ENCODE peak calls at places on chromosomes 12 and 14, in eight cellular contexts. S, N, O, I, B, U, M and C are unnamed samples.

GRCh38 chr12:104707179-104707578 is 250.4 kb downstream of the CHST11 start:
- DNase-seq in I (no peak), B (no peak), U (no peak), O (peak), M (peak), S (no peak), N (no peak), C (no peak)

GRCh38 chr14:21476526-21476924 is 234 bp downstream of the RAB2B start:
- DNase-seq in I (no peak), N (no peak), M (peak), S (peak), U (peak), B (peak), O (no peak), C (peak)

GRCh38 chr12:26471560-26471959 is 276.2 kb downstream of the SSPN start:
- DNase-seq in S (no peak), U (no peak), O (peak), N (no peak), B (peak), I (no peak), M (peak), C (no peak)

GRCh38 chr12:34396861-34397590 is 374.7 kb downstream of the ALG10 start:
- DNase-seq in U (peak), M (no peak), B (no peak), I (no peak), S (peak), N (peak), O (no peak), C (no peak)

GRCh38 chr12:123444396-123445026 is 8.0 kb upstream of the RILPL2 start:
- DNase-seq in B (no peak), U (no peak), M (peak), N (no peak), O (peak), I (no peak), S (no peak), C (no peak)

GRCh38 chr12:54983536-54984102 is 943 bp downstream of the TESPA1 start:
- DNase-seq in N (no peak), B (no peak), I (no peak), O (no peak), S (no peak), M (no peak), U (no peak), C (no peak)

GRCh38 chr12:63921157-63921556 is 76.7 kb downstream of the SRGAP1 start:
- DNase-seq in S (no peak), M (no peak), U (no peak), O (no peak), I (no peak), N (no peak), B (peak), C (no peak)

GRCh38 chr12:53659011-53659551 is 16.8 kb downstream of the ATP5MC2 start:
- DNase-seq in I (no peak), B (peak), S (no peak), O (peak), M (peak), U (peak), N (peak), C (peak)

GRCh38 chr12:101941306-101942000 is 64.1 kb downstream of the DRAM1 start:
- DNase-seq in I (no peak), U (no peak), B (no peak), S (no peak), N (no peak), M (no peak), O (no peak), C (no peak)

GRCh38 chr12:123487428-123487827 is 29.5 kb downstream of the SNRNP35 start:
- DNase-seq in M (no peak), O (no peak), S (peak), B (no peak), I (no peak), N (no peak), U (no peak), C (no peak)

GRCh38 chr12:727321-727720 is 25.1 kb upstream of the WNK1 start:
- DNase-seq in N (no peak), S (no peak), B (no peak), M (peak), I (no peak), U (no peak), O (peak), C (no peak)

GRCh38 chr14:58752280-58752679 is 114.5 kb downstream of the DACT1 start:
- DNase-seq in O (no peak), I (no peak), S (no peak), B (no peak), U (no peak), M (no peak), N (no peak), C (no peak)

GRCh38 chr14:58752782-58753181 is 115.0 kb downstream of the DACT1 start:
- DNase-seq in N (peak), U (peak), B (no peak), M (no peak), S (peak), O (no peak), I (no peak), C (peak)

GRCh38 chr14:58749066-58749669 is 111.4 kb downstream of the DACT1 start:
- DNase-seq in N (no peak), O (peak), M (peak), B (peak), U (no peak), S (no peak), I (peak), C (no peak)

GRCh38 chr14:58750321-58751269 is 112.8 kb downstream of the DACT1 start:
- DNase-seq in M (no peak), S (no peak), I (no peak), O (no peak), B (peak), N (no peak), U (no peak), C (no peak)

GRCh38 chr14:58751788-58752187 is 114.0 kb downstream of the DACT1 start:
- DNase-seq in O (no peak), M (no peak), B (no peak), U (no peak), S (no peak), N (no peak), I (no peak), C (no peak)
- H3K27ac ChIP-seq in O (no peak), M (no peak), B (no peak), U (no peak), S (no peak), N (no peak), I (no peak), C (peak)

DNA sequence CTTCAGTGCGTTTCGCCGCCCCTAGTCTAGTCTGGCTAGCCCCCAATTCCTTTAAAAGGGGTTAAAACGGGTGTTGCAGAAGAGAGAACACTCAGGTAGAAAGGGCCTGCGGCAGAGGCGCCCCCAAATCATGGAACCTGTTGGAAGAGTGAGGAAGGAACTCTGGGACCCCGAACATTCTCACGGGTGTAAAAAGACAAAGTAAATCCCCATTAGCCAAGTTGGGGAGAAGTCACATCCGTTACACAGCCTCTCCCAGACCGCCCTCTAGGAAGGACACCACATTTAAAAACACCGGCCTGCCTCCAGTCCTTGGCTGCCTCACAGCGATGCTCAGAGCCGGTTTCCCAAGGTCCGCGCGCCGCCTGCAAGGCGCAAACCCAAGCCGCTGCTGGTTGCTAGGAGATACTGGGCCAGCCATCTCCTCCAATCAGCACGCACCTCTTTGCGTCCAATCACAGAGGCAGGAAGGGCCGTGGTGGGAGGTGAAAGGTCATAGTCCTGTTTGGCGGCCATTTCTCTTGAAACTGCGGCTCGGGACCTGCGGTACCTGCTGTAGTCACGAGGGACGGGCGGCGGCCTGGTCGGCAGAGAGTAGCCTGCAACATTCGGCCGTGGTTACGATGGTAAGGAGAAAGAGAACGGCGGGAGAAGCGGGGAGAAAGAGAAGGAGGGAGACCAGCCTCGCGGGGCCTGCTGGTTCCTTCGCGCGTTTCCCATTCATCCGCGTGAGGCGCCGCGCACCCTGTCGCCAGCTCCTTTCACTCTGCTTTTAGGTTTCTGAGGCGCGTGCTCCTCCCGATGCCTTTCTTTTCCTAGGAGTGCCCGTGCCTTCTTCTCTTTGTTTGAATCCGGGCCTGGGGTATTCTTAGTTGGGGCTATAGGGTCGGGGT is at the start of gene SNRPF:
- DNase-seq in S (peak), B (peak), M (peak), N (peak), U (peak), O (peak), I (peak), C (peak)
- TF ChIP-seq CTCF in S (no peak), B (no peak), M (no peak), N (peak), U (no peak), O (no peak), I (no peak), C (peak)

GRCh38 chr14:55423969-55424368 is 12.3 kb upstream of the ATG14 start:
- DNase-seq in O (no peak), U (no peak), I (no peak), S (no peak), B (no peak), M (no peak), N (no peak), C (no peak)

GRCh38 chr14:55416866-55417265 is 5.2 kb upstream of the ATG14 start:
- DNase-seq in B (peak), N (no peak), I (peak), S (no peak), M (no peak), U (no peak), O (no peak), C (no peak)

GRCh38 chr14:55418411-55418810 is 6.8 kb upstream of the ATG14 start:
- DNase-seq in B (no peak), O (no peak), S (no peak), U (no peak), M (no peak), N (no peak), I (no peak), C (no peak)

GRCh38 chr14:55417955-55418354 is 6.3 kb upstream of the ATG14 start:
- DNase-seq in S (no peak), I (no peak), M (no peak), B (no peak), O (no peak), N (no peak), U (no peak), C (no peak)

GRCh38 chr14:55419663-55420062 is 8.0 kb upstream of the ATG14 start:
- DNase-seq in U (no peak), M (no peak), B (no peak), N (no peak), S (no peak), I (no peak), O (no peak), C (no peak)
- H3K4me3 ChIP-seq in U (no peak), M (no peak), B (no peak), N (no peak), S (no peak), I (no peak), O (no peak), C (no peak)

GRCh38 chr12:19224746-19225145 is 95.2 kb downstream of the PLEKHA5 start:
- DNase-seq in O (no peak), I (no peak), B (no peak), S (no peak), N (no peak), U (no peak), M (no peak), C (no peak)

GRCh38 chr12:19230299-19230866 is 100.8 kb downstream of the PLEKHA5 start:
- DNase-seq in O (no peak), N (no peak), M (no peak), U (no peak), B (no peak), I (no peak), S (peak), C (no peak)

GRCh38 chr12:19227880-19228210 is 98.3 kb downstream of the PLEKHA5 start:
- DNase-seq in U (no peak), N (no peak), M (no peak), B (no peak), S (no peak), I (no peak), O (no peak), C (no peak)

GRCh38 chr12:19230896-19231295 is 101.4 kb downstream of the PLEKHA5 start:
- DNase-seq in O (no peak), S (no peak), M (no peak), B (no peak), U (no peak), I (no peak), N (no peak), C (no peak)

GRCh38 chr12:19227190-19227879 is 97.8 kb downstream of the PLEKHA5 start:
- DNase-seq in U (no peak), M (no peak), S (no peak), B (no peak), I (peak), N (no peak), O (no peak), C (no peak)
- H3K27ac ChIP-seq in U (peak), M (no peak), S (no peak), B (no peak), I (no peak), N (no peak), O (no peak), C (no peak)

GRCh38 chr14:43001729-43002128 is 1395.1 kb downstream of the LRFN5 start:
- DNase-seq in O (no peak), B (no peak), I (no peak), U (no peak), N (no peak), S (no peak), M (no peak), C (no peak)

GRCh38 chr14:43003845-43004244 is 1397.2 kb downstream of the LRFN5 start:
- DNase-seq in I (peak), M (peak), U (no peak), N (no peak), O (peak), S (no peak), B (no peak), C (no peak)

GRCh38 chr14:43005807-43006206 is 1399.1 kb downstream of the LRFN5 start:
- DNase-seq in M (no peak), I (peak), B (peak), O (peak), N (no peak), U (no peak), S (no peak), C (no peak)
- TF ChIP-seq CTCF in M (peak), I (peak), B (peak), O (peak), N (peak), U (no peak), S (no peak), C (no peak)

DNA sequence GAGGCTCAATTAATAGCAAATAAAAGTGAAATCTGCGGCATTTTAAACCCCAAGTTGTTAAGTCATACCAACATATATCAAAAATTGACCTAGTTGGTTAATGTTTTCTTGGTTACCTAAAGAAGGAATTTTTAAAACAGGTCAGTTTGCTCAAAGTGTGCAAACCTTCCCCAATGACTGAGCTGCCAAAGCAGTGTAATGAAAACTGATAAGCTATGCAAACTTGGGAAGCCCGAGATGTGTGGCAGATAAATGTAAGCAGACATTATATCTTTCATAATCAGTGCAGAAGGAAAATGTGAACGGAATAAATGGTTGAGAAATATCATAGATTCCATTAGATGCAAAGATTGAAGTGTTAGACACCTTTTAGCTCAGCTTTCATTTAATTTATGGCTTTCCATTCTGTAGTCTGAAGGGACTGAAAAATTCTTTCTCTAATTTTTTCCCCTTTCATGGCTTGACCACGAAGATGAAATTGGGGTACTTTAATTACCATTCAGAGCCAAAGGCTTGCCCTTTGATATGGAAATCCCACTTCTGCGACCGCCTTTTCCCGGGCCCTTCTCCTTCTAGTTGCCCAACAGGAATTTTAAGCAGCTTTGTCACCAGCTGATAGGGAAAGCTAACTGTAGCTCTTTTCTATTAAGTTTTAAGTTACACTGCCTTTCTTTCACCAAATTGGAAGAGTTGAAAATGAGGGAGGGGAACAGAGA is 306.6 kb upstream of the SOX5 start:
- DNase-seq in I (no peak), M (no peak), N (no peak), B (no peak), U (no peak), O (no peak), S (no peak), C (no peak)
- H3K4me3 ChIP-seq in I (no peak), M (no peak), N (no peak), B (no peak), U (no peak), O (no peak), S (no peak), C (no peak)

DNA sequence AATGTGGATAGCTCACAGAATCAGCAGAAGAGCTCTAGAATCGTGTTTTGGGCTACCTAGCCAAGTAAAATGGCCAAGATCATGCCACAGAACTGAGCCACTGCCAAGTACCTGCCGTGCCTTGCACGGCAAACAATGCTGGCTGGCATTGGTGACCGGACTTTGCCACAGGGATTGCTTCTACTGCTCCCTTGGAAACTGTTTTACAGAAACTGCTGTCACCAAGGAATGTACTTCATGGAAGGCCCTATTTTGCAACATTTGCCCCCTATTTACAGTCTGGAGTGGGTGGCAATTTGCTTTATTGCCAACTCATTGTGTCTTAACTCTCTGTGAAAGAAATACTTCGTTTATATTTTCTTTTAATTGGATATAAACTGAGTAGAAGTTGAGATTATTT is 49.0 kb downstream of the BORCS5 start:
- DNase-seq in M (peak), I (no peak), S (no peak), N (peak), O (no peak), U (no peak), B (peak), C (no peak)
- H3K27ac ChIP-seq in M (no peak), I (no peak), S (peak), N (peak), O (no peak), U (no peak), B (no peak), C (peak)

GRCh38 chr12:117111386-117112267 is 12.4 kb upstream of the TESC start:
- DNase-seq in I (no peak), S (no peak), B (no peak), N (no peak), U (no peak), O (no peak), M (no peak), C (no peak)

GRCh38 chr12:117112268-117112595 is 13.0 kb upstream of the TESC start:
- DNase-seq in O (no peak), B (no peak), U (no peak), I (no peak), M (no peak), S (no peak), N (no peak), C (no peak)

GRCh38 chr12:117118838-117119591 is 19.8 kb upstream of the TESC start:
- DNase-seq in N (peak), O (no peak), M (no peak), S (no peak), U (no peak), B (no peak), I (no peak), C (no peak)

GRCh38 chr12:117113231-117113630 is 14.0 kb upstream of the TESC start:
- DNase-seq in N (no peak), M (no peak), S (no peak), O (no peak), I (no peak), B (no peak), U (no peak), C (no peak)

DNA sequence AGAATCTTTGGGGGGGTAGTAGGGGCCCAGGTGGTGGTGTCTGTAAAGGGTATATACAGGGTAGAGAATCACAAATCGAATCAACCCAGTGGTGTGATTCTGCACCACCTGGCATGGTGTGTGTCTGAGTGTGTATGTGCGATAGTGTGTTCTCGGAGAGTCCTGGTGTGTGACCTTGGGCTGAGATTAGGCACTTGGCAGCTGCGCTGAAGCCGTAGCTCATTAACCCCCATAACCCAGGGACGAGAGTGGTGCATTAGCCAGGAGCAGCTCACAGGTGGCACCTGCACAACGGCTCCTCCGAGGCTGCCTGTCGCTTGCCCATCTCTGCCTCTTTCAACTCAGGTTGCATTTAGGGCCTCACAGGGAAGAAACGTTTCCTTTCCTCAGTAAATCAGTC is 15.6 kb upstream of the TESC start:
- DNase-seq in B (no peak), I (no peak), N (no peak), U (no peak), O (no peak), M (no peak), S (no peak), C (no peak)
- TF ChIP-seq CTCF in B (no peak), I (no peak), N (no peak), U (no peak), O (no peak), M (no peak), S (no peak), C (no peak)